ENCODE peak calls at places on chromosomes 6 and 20, in nine cellular contexts. D, O, Y, A, Q, C, T, Z and F are unnamed samples.

GRCh38 chr6:156767603-156768467 is 9.3 kb upstream of the ARID1B start:
- DNase-seq in D (no peak), O (no peak), Y (no peak), A (peak; percentile 68), Q (no peak), C (no peak), T (no peak), Z (no peak), F (no peak)

GRCh38 chr20:37282558-37282957 is 6.9 kb upstream of the MANBAL start:
- DNase-seq in D (peak; percentile 55), O (peak; percentile 43), Y (no peak), A (no peak), Q (no peak), C (no peak), T (no peak), Z (no peak), F (peak; percentile 89)

GRCh38 chr20:23625236-23625964 is 12.4 kb downstream of the CST3 start:
- DNase-seq in D (peak; percentile 47), O (peak; percentile 26), Y (no peak), A (no peak), Q (no peak), C (no peak), T (no peak), Z (no peak), F (no peak)

GRCh38 chr20:17895641-17896246 is 72.8 kb downstream of the SNX5 start:
- DNase-seq in D (peak; percentile 73), O (no peak), Y (no peak), A (peak; percentile 64), Q (peak; percentile 80), C (peak; percentile 54), T (no peak), Z (peak; percentile 58), F (peak; percentile 79)

GRCh38 chr6:141261016-141261671 is 871.6 kb upstream of the GJE1 start:
- DNase-seq in D (no peak), O (no peak), Y (no peak), A (no peak), Q (no peak), C (no peak), T (peak; percentile 29), Z (peak; percentile 44), F (no peak)

GRCh38 chr20:23013429-23013828 is 21.7 kb upstream of the SSTR4 start:
- DNase-seq in D (peak; percentile 23), O (no peak), Y (no peak), A (no peak), Q (no peak), C (no peak), T (no peak), Z (no peak), F (no peak)

GRCh38 chr6:48048460-48049146 is 62.4 kb downstream of the PTCHD4 start:
- DNase-seq in D (no peak), O (no peak), Y (no peak), A (no peak), Q (no peak), C (no peak), T (no peak), Z (no peak), F (no peak)

GRCh38 chr20:51420111-51420510 is 122.4 kb downstream of the NFATC2 start:
- DNase-seq in D (peak; percentile 60), O (no peak), Y (no peak), A (no peak), Q (no peak), C (no peak), T (no peak), Z (no peak), F (peak; percentile 19)

GRCh38 chr6:112337209-112337638 is 9.9 kb upstream of the RFPL4B start:
- DNase-seq in D (peak; percentile 52), O (peak; percentile 88), Y (peak; percentile 82), A (no peak), Q (peak; percentile 79), C (peak; percentile 20), T (peak; percentile 53), Z (peak; percentile 19), F (peak; percentile 81)

DNA sequence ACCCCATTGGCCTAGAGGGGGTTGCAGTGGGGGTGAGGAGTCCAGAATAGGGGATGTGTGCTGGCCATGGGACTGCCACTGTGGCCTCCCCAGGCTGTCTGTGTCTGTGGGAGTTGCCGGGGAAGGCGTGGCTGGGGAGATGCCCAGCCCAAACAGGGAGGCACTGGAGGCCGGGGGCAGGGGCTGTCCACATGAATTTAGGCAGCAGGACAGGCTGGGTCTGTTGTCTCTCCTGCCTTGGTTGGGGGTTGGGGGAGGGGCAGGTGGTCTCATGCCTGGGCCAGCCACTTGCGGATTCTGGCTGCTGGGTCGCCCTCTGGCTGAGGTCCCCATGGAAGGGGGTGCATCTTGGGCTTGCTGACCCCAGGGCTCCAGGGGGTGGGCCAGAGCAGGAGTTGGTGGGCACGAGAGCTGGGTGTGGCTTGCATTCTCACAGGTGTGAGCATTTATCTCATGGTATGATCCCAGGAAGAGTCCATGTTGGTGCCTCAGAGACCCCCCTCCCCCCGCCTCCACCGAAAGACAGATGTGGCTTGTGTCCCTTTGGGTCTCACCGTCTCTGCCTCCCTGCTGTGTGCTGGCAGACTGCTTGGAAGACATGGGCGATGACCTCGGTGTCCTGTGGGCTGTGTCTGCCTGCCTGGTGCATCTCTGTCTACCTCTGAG is 4.0 kb downstream of the SOX18 start:
- DNase-seq in D (no peak), O (no peak), Y (no peak), A (no peak), Q (no peak), C (no peak), T (no peak), Z (no peak), F (no peak)
- H3K4me3 ChIP-seq in D (no peak overlapping the region), O (no peak overlapping the region), Y (no peak overlapping the region), A (no peak overlapping the region), Q (no peak overlapping the region), C (no peak overlapping the region), T (no peak overlapping the region), Z (no peak overlapping the region), F (no peak overlapping the region)

GRCh38 chr6:30829639-30830250 is 54.6 kb upstream of the DDR1 start:
- DNase-seq in D (no peak), O (peak; percentile 32), Y (no peak), A (no peak), Q (no peak), C (no peak), T (no peak), Z (no peak), F (no peak)

GRCh38 chr6:30828027-30828962 is 56.0 kb upstream of the DDR1 start:
- DNase-seq in D (peak; percentile 88), O (peak; percentile 85), Y (peak; percentile 81), A (peak; percentile 50), Q (peak; percentile 96), C (peak; percentile 95), T (peak; percentile 90), Z (peak; percentile 87), F (peak; percentile 95)

GRCh38 chr6:30829016-30829415 is 55.3 kb upstream of the DDR1 start:
- DNase-seq in D (no peak), O (no peak), Y (no peak), A (no peak), Q (no peak), C (no peak), T (no peak), Z (no peak), F (no peak)

GRCh38 chr6:30832864-30833263 is 51.5 kb upstream of the DDR1 start:
- DNase-seq in D (no peak), O (no peak), Y (no peak), A (no peak), Q (no peak), C (no peak), T (no peak), Z (no peak), F (no peak)

GRCh38 chr6:30830438-30830837 is 53.9 kb upstream of the DDR1 start:
- DNase-seq in D (no peak), O (no peak), Y (no peak), A (no peak), Q (no peak), C (no peak), T (no peak), Z (no peak), F (no peak)
- H3K4me3 ChIP-seq in D (no peak overlapping the region), O (no peak overlapping the region), Y (no peak overlapping the region), A (no peak overlapping the region), Q (no peak overlapping the region), C (no peak overlapping the region), T (peak overlapping the region; percentile 20), Z (no peak overlapping the region), F (no peak overlapping the region)

GRCh38 chr6:83870649-83871048 is 11.2 kb downstream of the CYB5R4 start:
- DNase-seq in D (no peak), O (no peak), Y (no peak), A (no peak), Q (no peak), C (no peak), T (no peak), Z (no peak), F (no peak)

GRCh38 chr6:83875843-83876242 is 16.4 kb downstream of the CYB5R4 start:
- DNase-seq in D (no peak), O (no peak), Y (no peak), A (no peak), Q (no peak), C (no peak), T (no peak), Z (no peak), F (no peak)

GRCh38 chr6:83878902-83879644 is 19.6 kb downstream of the CYB5R4 start:
- DNase-seq in D (no peak), O (no peak), Y (no peak), A (no peak), Q (no peak), C (no peak), T (no peak), Z (no peak), F (no peak)

GRCh38 chr6:83872386-83873118 is 13.1 kb downstream of the CYB5R4 start:
- DNase-seq in D (no peak), O (no peak), Y (no peak), A (no peak), Q (no peak), C (no peak), T (no peak), Z (no peak), F (no peak)

GRCh38 chr6:83873869-83874268 is 14.4 kb downstream of the CYB5R4 start:
- DNase-seq in D (no peak), O (no peak), Y (no peak), A (no peak), Q (no peak), C (no peak), T (no peak), Z (no peak), F (no peak)
- H3K4me3 ChIP-seq in D (no peak overlapping the region), O (no peak overlapping the region), Y (no peak overlapping the region), A (no peak overlapping the region), Q (no peak overlapping the region), C (no peak overlapping the region), T (no peak overlapping the region), Z (no peak overlapping the region), F (no peak overlapping the region)

GRCh38 chr6:136429264-136429663 is 121.0 kb downstream of the MAP7 start:
- DNase-seq in D (no peak), O (no peak), Y (no peak), A (no peak), Q (no peak), C (no peak), T (no peak), Z (no peak), F (no peak)

GRCh38 chr6:136426627-136427377 is 123.4 kb downstream of the MAP7 start:
- DNase-seq in D (no peak), O (no peak), Y (no peak), A (no peak), Q (no peak), C (no peak), T (no peak), Z (no peak), F (no peak)

GRCh38 chr6:136425793-136426192 is 124.4 kb downstream of the MAP7 start:
- DNase-seq in D (no peak), O (no peak), Y (no peak), A (no peak), Q (no peak), C (no peak), T (no peak), Z (no peak), F (no peak)

GRCh38 chr6:136427378-136427717 is 122.9 kb downstream of the MAP7 start:
- DNase-seq in D (no peak), O (no peak), Y (no peak), A (no peak), Q (no peak), C (no peak), T (no peak), Z (no peak), F (no peak)

GRCh38 chr6:136429681-136430080 is 120.5 kb downstream of the MAP7 start:
- DNase-seq in D (no peak), O (no peak), Y (no peak), A (no peak), Q (no peak), C (peak; percentile 56), T (no peak), Z (no peak), F (no peak)
- H3K4me3 ChIP-seq in D (no peak overlapping the region), O (no peak overlapping the region), Y (no peak overlapping the region), A (no peak overlapping the region), Q (no peak overlapping the region), C (no peak overlapping the region), T (no peak overlapping the region), Z (no peak overlapping the region), F (no peak overlapping the region)